ENCODE peak calls at places on chromosomes 4 and X, in ten cellular contexts. One of them, this sample, is unnamed.
A peak's percentile ranks its signal among the peaks of the same experiment; 100 is the strongest.

GRCh38 chrX:124346064-124346876 is at the start of gene SH2D1A:
- DNase-seq in HAP-1: no peak
- DNase-seq in colonic mucosa: no peak
- DNase-seq in iPS DF 6.9: no peak
- DNase-seq in stimulated activated CD8-positive, alpha-beta memory T cell treated with anti-CD3 and anti-CD28 coated beads, Interleukin-4, amount 100 ng/mL, for 48 hours: no peak
- DNase-seq in CD4-positive, alpha-beta T cell: no peak
- DNase-seq in hepatocyte: no peak
- DNase-seq in GM23248: peak; percentile 2
- DNase-seq in right cardiac atrium: no peak
- DNase-seq in BJ: no peak
- DNase-seq in this sample: no peak

GRCh38 chr4:102786279-102786678 is 25.5 kb upstream of the MANBA start:
- DNase-seq in GM23248: no peak
- DNase-seq in colonic mucosa: no peak
- DNase-seq in BJ: no peak
- DNase-seq in iPS DF 6.9: no peak
- DNase-seq in CD4-positive, alpha-beta T cell: no peak
- DNase-seq in right cardiac atrium: no peak
- DNase-seq in HAP-1: no peak
- DNase-seq in stimulated activated CD8-positive, alpha-beta memory T cell treated with anti-CD3 and anti-CD28 coated beads, Interleukin-4, amount 100 ng/mL, for 48 hours: no peak
- DNase-seq in hepatocyte: no peak
- DNase-seq in this sample: no peak

GRCh38 chrX:129540725-129541184 is 696 bp downstream of the OCRL start:
- DNase-seq in colonic mucosa: peak; percentile 61
- DNase-seq in iPS DF 6.9: no peak
- DNase-seq in HAP-1: peak; percentile 37
- DNase-seq in hepatocyte: peak; percentile 38
- DNase-seq in BJ: no peak
- DNase-seq in stimulated activated CD8-positive, alpha-beta memory T cell treated with anti-CD3 and anti-CD28 coated beads, Interleukin-4, amount 100 ng/mL, for 48 hours: peak; percentile 20
- DNase-seq in GM23248: peak; percentile 39
- DNase-seq in right cardiac atrium: peak; percentile 46
- DNase-seq in CD4-positive, alpha-beta T cell: no peak
- DNase-seq in this sample: no peak

GRCh38 chr4:151730003-151730559 is 30.7 kb downstream of the GATB start:
- DNase-seq in iPS DF 6.9: no peak
- DNase-seq in GM23248: peak; percentile 22
- DNase-seq in right cardiac atrium: no peak
- DNase-seq in BJ: no peak
- DNase-seq in HAP-1: peak; percentile 20
- DNase-seq in colonic mucosa: peak; percentile 74
- DNase-seq in stimulated activated CD8-positive, alpha-beta memory T cell treated with anti-CD3 and anti-CD28 coated beads, Interleukin-4, amount 100 ng/mL, for 48 hours: no peak
- DNase-seq in CD4-positive, alpha-beta T cell: no peak
- DNase-seq in hepatocyte: peak; percentile 58
- DNase-seq in this sample: peak; percentile 12

GRCh38 chrX:85309717-85310116 is 65.9 kb downstream of the ZNF711 start:
- DNase-seq in stimulated activated CD8-positive, alpha-beta memory T cell treated with anti-CD3 and anti-CD28 coated beads, Interleukin-4, amount 100 ng/mL, for 48 hours: no peak
- DNase-seq in colonic mucosa: no peak
- DNase-seq in HAP-1: peak; percentile 41
- DNase-seq in hepatocyte: no peak
- DNase-seq in right cardiac atrium: no peak
- DNase-seq in BJ: no peak
- DNase-seq in CD4-positive, alpha-beta T cell: no peak
- DNase-seq in iPS DF 6.9: no peak
- DNase-seq in GM23248: no peak
- DNase-seq in this sample: no peak

GRCh38 chr4:30948653-30949052 is 228.5 kb downstream of the PCDH7 start:
- DNase-seq in GM23248: no peak
- DNase-seq in hepatocyte: no peak
- DNase-seq in BJ: no peak
- DNase-seq in HAP-1: no peak
- DNase-seq in colonic mucosa: no peak
- DNase-seq in iPS DF 6.9: no peak
- DNase-seq in stimulated activated CD8-positive, alpha-beta memory T cell treated with anti-CD3 and anti-CD28 coated beads, Interleukin-4, amount 100 ng/mL, for 48 hours: no peak
- DNase-seq in right cardiac atrium: no peak
- DNase-seq in CD4-positive, alpha-beta T cell: no peak
- DNase-seq in this sample: no peak

GRCh38 chrX:73262991-73263390 is 48.3 kb upstream of the NAP1L2 start:
- DNase-seq in iPS DF 6.9: no peak
- DNase-seq in GM23248: peak; percentile 20
- DNase-seq in hepatocyte: no peak
- DNase-seq in CD4-positive, alpha-beta T cell: no peak
- DNase-seq in HAP-1: no peak
- DNase-seq in BJ: no peak
- DNase-seq in right cardiac atrium: no peak
- DNase-seq in colonic mucosa: no peak
- DNase-seq in stimulated activated CD8-positive, alpha-beta memory T cell treated with anti-CD3 and anti-CD28 coated beads, Interleukin-4, amount 100 ng/mL, for 48 hours: no peak
- DNase-seq in this sample: no peak

GRCh38 chrX:87409113-87409841 is 108.3 kb upstream of the KLHL4 start:
- DNase-seq in GM23248: peak; percentile 3
- DNase-seq in right cardiac atrium: peak; percentile 70
- DNase-seq in HAP-1: no peak
- DNase-seq in hepatocyte: peak; percentile 82
- DNase-seq in BJ: no peak
- DNase-seq in stimulated activated CD8-positive, alpha-beta memory T cell treated with anti-CD3 and anti-CD28 coated beads, Interleukin-4, amount 100 ng/mL, for 48 hours: no peak
- DNase-seq in colonic mucosa: peak; percentile 18
- DNase-seq in iPS DF 6.9: no peak
- DNase-seq in CD4-positive, alpha-beta T cell: no peak
- DNase-seq in this sample: no peak

GRCh38 chrX:24148535-24149345 is 789 bp upstream of the ZFX start:
- DNase-seq in right cardiac atrium: no peak
- DNase-seq in stimulated activated CD8-positive, alpha-beta memory T cell treated with anti-CD3 and anti-CD28 coated beads, Interleukin-4, amount 100 ng/mL, for 48 hours: peak; percentile 38
- DNase-seq in GM23248: peak; percentile 72
- DNase-seq in iPS DF 6.9: no peak
- DNase-seq in BJ: peak; percentile 25
- DNase-seq in hepatocyte: peak; percentile 50
- DNase-seq in CD4-positive, alpha-beta T cell: no peak
- DNase-seq in HAP-1: no peak
- DNase-seq in colonic mucosa: peak; percentile 41
- DNase-seq in this sample: no peak

GRCh38 chr4:113901994-113902787 is 77.3 kb downstream of the ARSJ start:
- DNase-seq in iPS DF 6.9: no peak
- DNase-seq in HAP-1: no peak
- DNase-seq in hepatocyte: peak; percentile 63
- DNase-seq in colonic mucosa: peak; percentile 79
- DNase-seq in stimulated activated CD8-positive, alpha-beta memory T cell treated with anti-CD3 and anti-CD28 coated beads, Interleukin-4, amount 100 ng/mL, for 48 hours: peak; percentile 64
- DNase-seq in right cardiac atrium: no peak
- DNase-seq in GM23248: no peak
- DNase-seq in BJ: no peak
- DNase-seq in CD4-positive, alpha-beta T cell: peak; percentile 59
- DNase-seq in this sample: no peak

GRCh38 chr4:163922302-163922701 is 427.8 kb downstream of the TMA16 start:
- DNase-seq in CD4-positive, alpha-beta T cell: no peak
- DNase-seq in BJ: no peak
- DNase-seq in iPS DF 6.9: no peak
- DNase-seq in colonic mucosa: no peak
- DNase-seq in GM23248: no peak
- DNase-seq in right cardiac atrium: no peak
- DNase-seq in hepatocyte: no peak
- DNase-seq in HAP-1: no peak
- DNase-seq in stimulated activated CD8-positive, alpha-beta memory T cell treated with anti-CD3 and anti-CD28 coated beads, Interleukin-4, amount 100 ng/mL, for 48 hours: no peak
- DNase-seq in this sample: no peak

GRCh38 chr4:828641-829271 is 2.8 kb upstream of the CPLX1 start:
- DNase-seq in CD4-positive, alpha-beta T cell: no peak
- DNase-seq in GM23248: peak; percentile 44
- DNase-seq in stimulated activated CD8-positive, alpha-beta memory T cell treated with anti-CD3 and anti-CD28 coated beads, Interleukin-4, amount 100 ng/mL, for 48 hours: no peak
- DNase-seq in hepatocyte: no peak
- DNase-seq in BJ: no peak
- DNase-seq in HAP-1: no peak
- DNase-seq in iPS DF 6.9: no peak
- DNase-seq in colonic mucosa: no peak
- DNase-seq in right cardiac atrium: peak; percentile 74
- DNase-seq in this sample: no peak

GRCh38 chr4:113884655-113885054 is 94.8 kb downstream of the ARSJ start:
- DNase-seq in stimulated activated CD8-positive, alpha-beta memory T cell treated with anti-CD3 and anti-CD28 coated beads, Interleukin-4, amount 100 ng/mL, for 48 hours: no peak
- DNase-seq in iPS DF 6.9: no peak
- DNase-seq in BJ: no peak
- DNase-seq in right cardiac atrium: no peak
- DNase-seq in HAP-1: peak; percentile 44
- DNase-seq in colonic mucosa: no peak
- DNase-seq in GM23248: no peak
- DNase-seq in hepatocyte: no peak
- DNase-seq in CD4-positive, alpha-beta T cell: no peak
- DNase-seq in this sample: peak; percentile 9

GRCh38 chr4:150683775-150684350 is 101.9 kb downstream of the MAB21L2 start:
- DNase-seq in right cardiac atrium: no peak
- DNase-seq in BJ: no peak
- DNase-seq in CD4-positive, alpha-beta T cell: no peak
- DNase-seq in colonic mucosa: no peak
- DNase-seq in stimulated activated CD8-positive, alpha-beta memory T cell treated with anti-CD3 and anti-CD28 coated beads, Interleukin-4, amount 100 ng/mL, for 48 hours: no peak
- DNase-seq in HAP-1: peak; percentile 69
- DNase-seq in hepatocyte: no peak
- DNase-seq in GM23248: no peak
- DNase-seq in iPS DF 6.9: no peak
- DNase-seq in this sample: no peak

GRCh38 chr4:185559913-185560281 is 24.6 kb upstream of the PDLIM3 start:
- DNase-seq in HAP-1: peak; percentile 52
- DNase-seq in stimulated activated CD8-positive, alpha-beta memory T cell treated with anti-CD3 and anti-CD28 coated beads, Interleukin-4, amount 100 ng/mL, for 48 hours: no peak
- DNase-seq in colonic mucosa: peak; percentile 63
- DNase-seq in GM23248: peak; percentile 51
- DNase-seq in hepatocyte: peak; percentile 81
- DNase-seq in CD4-positive, alpha-beta T cell: no peak
- DNase-seq in right cardiac atrium: no peak
- DNase-seq in iPS DF 6.9: no peak
- DNase-seq in BJ: no peak
- DNase-seq in this sample: no peak

GRCh38 chr4:105147226-105148151 is 813 bp downstream of the TET2 start:
- DNase-seq in colonic mucosa: peak; percentile 55
- DNase-seq in iPS DF 6.9: no peak
- DNase-seq in stimulated activated CD8-positive, alpha-beta memory T cell treated with anti-CD3 and anti-CD28 coated beads, Interleukin-4, amount 100 ng/mL, for 48 hours: peak; percentile 45
- DNase-seq in hepatocyte: peak; percentile 48
- DNase-seq in BJ: no peak
- DNase-seq in right cardiac atrium: peak; percentile 60
- DNase-seq in CD4-positive, alpha-beta T cell: no peak
- DNase-seq in HAP-1: peak; percentile 76
- DNase-seq in GM23248: peak; percentile 59
- DNase-seq in this sample: no peak

GRCh38 chr4:166972071-166972470 is 262.2 kb downstream of the SPOCK3 start:
- DNase-seq in colonic mucosa: no peak
- DNase-seq in hepatocyte: no peak
- DNase-seq in GM23248: no peak
- DNase-seq in right cardiac atrium: no peak
- DNase-seq in iPS DF 6.9: no peak
- DNase-seq in BJ: no peak
- DNase-seq in CD4-positive, alpha-beta T cell: no peak
- DNase-seq in stimulated activated CD8-positive, alpha-beta memory T cell treated with anti-CD3 and anti-CD28 coated beads, Interleukin-4, amount 100 ng/mL, for 48 hours: no peak
- DNase-seq in HAP-1: no peak
- DNase-seq in this sample: no peak

GRCh38 chr4:104677122-104677521 is 182.4 kb upstream of the CXXC4 start:
- DNase-seq in stimulated activated CD8-positive, alpha-beta memory T cell treated with anti-CD3 and anti-CD28 coated beads, Interleukin-4, amount 100 ng/mL, for 48 hours: no peak
- DNase-seq in GM23248: no peak
- DNase-seq in BJ: no peak
- DNase-seq in CD4-positive, alpha-beta T cell: no peak
- DNase-seq in hepatocyte: peak; percentile 6
- DNase-seq in right cardiac atrium: peak; percentile 61
- DNase-seq in iPS DF 6.9: no peak
- DNase-seq in colonic mucosa: peak; percentile 18
- DNase-seq in HAP-1: peak; percentile 8
- DNase-seq in this sample: no peak

GRCh38 chr4:122687450-122688121 is 44.9 kb upstream of the BBS12 start:
- DNase-seq in stimulated activated CD8-positive, alpha-beta memory T cell treated with anti-CD3 and anti-CD28 coated beads, Interleukin-4, amount 100 ng/mL, for 48 hours: no peak
- DNase-seq in GM23248: no peak
- DNase-seq in HAP-1: no peak
- DNase-seq in iPS DF 6.9: no peak
- DNase-seq in colonic mucosa: no peak
- DNase-seq in BJ: no peak
- DNase-seq in hepatocyte: no peak
- DNase-seq in right cardiac atrium: no peak
- DNase-seq in CD4-positive, alpha-beta T cell: no peak
- DNase-seq in this sample: no peak

GRCh38 chrX:107629533-107629909 is 1.2 kb downstream of the PRPS1 start:
- DNase-seq in colonic mucosa: no peak
- DNase-seq in CD4-positive, alpha-beta T cell: no peak
- DNase-seq in hepatocyte: peak; percentile 52
- DNase-seq in BJ: no peak
- DNase-seq in iPS DF 6.9: no peak
- DNase-seq in GM23248: peak; percentile 63
- DNase-seq in stimulated activated CD8-positive, alpha-beta memory T cell treated with anti-CD3 and anti-CD28 coated beads, Interleukin-4, amount 100 ng/mL, for 48 hours: no peak
- DNase-seq in right cardiac atrium: no peak
- DNase-seq in HAP-1: peak; percentile 44
- DNase-seq in this sample: no peak

GRCh38 chrX:43504394-43504793 is 151.7 kb upstream of the MAOA start:
- DNase-seq in right cardiac atrium: no peak
- DNase-seq in stimulated activated CD8-positive, alpha-beta memory T cell treated with anti-CD3 and anti-CD28 coated beads, Interleukin-4, amount 100 ng/mL, for 48 hours: no peak
- DNase-seq in HAP-1: no peak
- DNase-seq in GM23248: no peak
- DNase-seq in hepatocyte: peak; percentile 23
- DNase-seq in iPS DF 6.9: no peak
- DNase-seq in BJ: no peak
- DNase-seq in CD4-positive, alpha-beta T cell: no peak
- DNase-seq in colonic mucosa: no peak
- DNase-seq in this sample: no peak

GRCh38 chr4:1922826-1923225 is 51.6 kb downstream of the NSD2 start:
- DNase-seq in BJ: no peak
- DNase-seq in CD4-positive, alpha-beta T cell: no peak
- DNase-seq in iPS DF 6.9: no peak
- DNase-seq in GM23248: no peak
- DNase-seq in right cardiac atrium: no peak
- DNase-seq in HAP-1: no peak
- DNase-seq in hepatocyte: no peak
- DNase-seq in stimulated activated CD8-positive, alpha-beta memory T cell treated with anti-CD3 and anti-CD28 coated beads, Interleukin-4, amount 100 ng/mL, for 48 hours: no peak
- DNase-seq in colonic mucosa: no peak
- DNase-seq in this sample: no peak

GRCh38 chr4:23455482-23455881 is 434.4 kb downstream of the PPARGC1A start:
- DNase-seq in GM23248: no peak
- DNase-seq in HAP-1: no peak
- DNase-seq in CD4-positive, alpha-beta T cell: no peak
- DNase-seq in stimulated activated CD8-positive, alpha-beta memory T cell treated with anti-CD3 and anti-CD28 coated beads, Interleukin-4, amount 100 ng/mL, for 48 hours: no peak
- DNase-seq in colonic mucosa: peak; percentile 28
- DNase-seq in iPS DF 6.9: peak; percentile 31
- DNase-seq in right cardiac atrium: no peak
- DNase-seq in hepatocyte: peak; percentile 38
- DNase-seq in BJ: no peak
- DNase-seq in this sample: peak; percentile 57

GRCh38 chr4:2783790-2784189 is 9.1 kb upstream of the SH3BP2 start:
- DNase-seq in HAP-1: no peak
- DNase-seq in GM23248: no peak
- DNase-seq in BJ: no peak
- DNase-seq in colonic mucosa: no peak
- DNase-seq in iPS DF 6.9: no peak
- DNase-seq in stimulated activated CD8-positive, alpha-beta memory T cell treated with anti-CD3 and anti-CD28 coated beads, Interleukin-4, amount 100 ng/mL, for 48 hours: no peak
- DNase-seq in right cardiac atrium: no peak
- DNase-seq in hepatocyte: no peak
- DNase-seq in CD4-positive, alpha-beta T cell: no peak
- DNase-seq in this sample: no peak

GRCh38 chr4:183681119-183681518 is 22.0 kb downstream of the TRAPPC11 start:
- DNase-seq in CD4-positive, alpha-beta T cell: no peak
- DNase-seq in hepatocyte: no peak
- DNase-seq in stimulated activated CD8-positive, alpha-beta memory T cell treated with anti-CD3 and anti-CD28 coated beads, Interleukin-4, amount 100 ng/mL, for 48 hours: no peak
- DNase-seq in BJ: no peak
- DNase-seq in colonic mucosa: no peak
- DNase-seq in right cardiac atrium: no peak
- DNase-seq in GM23248: no peak
- DNase-seq in iPS DF 6.9: no peak
- DNase-seq in HAP-1: no peak
- DNase-seq in this sample: no peak

GRCh38 chrX:30735839-30736238 is 82.6 kb downstream of the GK start:
- DNase-seq in stimulated activated CD8-positive, alpha-beta memory T cell treated with anti-CD3 and anti-CD28 coated beads, Interleukin-4, amount 100 ng/mL, for 48 hours: peak; percentile 85
- DNase-seq in hepatocyte: peak; percentile 63
- DNase-seq in iPS DF 6.9: peak; percentile 37
- DNase-seq in GM23248: peak; percentile 52
- DNase-seq in colonic mucosa: peak; percentile 68
- DNase-seq in BJ: no peak
- DNase-seq in CD4-positive, alpha-beta T cell: peak; percentile 62
- DNase-seq in HAP-1: peak; percentile 89
- DNase-seq in right cardiac atrium: no peak
- DNase-seq in this sample: no peak

GRCh38 chr4:84708406-84709135 is 125.6 kb downstream of the CDS1 start:
- DNase-seq in GM23248: peak; percentile 39
- DNase-seq in right cardiac atrium: no peak
- DNase-seq in CD4-positive, alpha-beta T cell: no peak
- DNase-seq in iPS DF 6.9: no peak
- DNase-seq in colonic mucosa: no peak
- DNase-seq in BJ: no peak
- DNase-seq in HAP-1: no peak
- DNase-seq in stimulated activated CD8-positive, alpha-beta memory T cell treated with anti-CD3 and anti-CD28 coated beads, Interleukin-4, amount 100 ng/mL, for 48 hours: no peak
- DNase-seq in hepatocyte: no peak
- DNase-seq in this sample: no peak